ENCODE peak calls at places on chromosomes 13 and 19, in seven cellular contexts. B is mesenchymal stem cell, C is IMR-90, W is H1, A is H9, P is trophoblast cell, J is mesendoderm. F is an unnamed sample.

GRCh38 chr19:57664269-57665127 is 4.2 kb upstream of the ZSCAN4 start:
- DNase-seq in B (peak), C (peak), W (peak), A (peak), P (peak), J (peak), F (peak)

GRCh38 chr19:6736169-6736916 is 1.0 kb downstream of the GPR108 start:
- DNase-seq in B (peak), C (peak), W (peak), A (peak), P (peak), J (peak), F (peak)

GRCh38 chr19:15374796-15375440 is 4.7 kb downstream of the AKAP8 start:
- DNase-seq in B (no peak), C (no peak), W (no peak), A (no peak), P (no peak), J (no peak), F (no peak)

GRCh38 chr19:51702103-51702753 is 9.1 kb downstream of the SPACA6 start:
- DNase-seq in B (peak), C (peak), W (peak), A (peak), P (peak), J (peak), F (no peak)

GRCh38 chr19:23070353-23070781 is 46.5 kb upstream of the ZNF730 start:
- DNase-seq in B (no peak), C (peak), W (peak), A (peak), P (peak), J (peak), F (no peak)

GRCh38 chr13:47457631-47458030 is 543.4 kb downstream of the SUCLA2 start:
- DNase-seq in B (peak), C (peak), W (no peak), A (no peak), P (no peak), J (no peak), F (no peak)

GRCh38 chr13:113924184-113924583 is 49.7 kb downstream of the C13orf46 start:
- DNase-seq in B (no peak), C (no peak), W (no peak), A (no peak), P (no peak), J (no peak), F (no peak)

GRCh38 chr13:42330991-42331390 is 59.0 kb downstream of the AKAP11 start:
- DNase-seq in B (no peak), C (peak), W (no peak), A (no peak), P (no peak), J (no peak), F (no peak)

GRCh38 chr19:13150187-13150918 is at the start of the genes IER2 and STX10:
- DNase-seq in B (peak), C (peak), W (peak), A (peak), P (peak), J (peak), F (peak)

GRCh38 chr19:12866416-12867119 is 14.7 kb downstream of the DNASE2 start:
- DNase-seq in B (no peak), C (no peak), W (peak), A (peak), P (no peak), J (no peak), F (no peak)

GRCh38 chr19:38285567-38285966 is 18.5 kb upstream of the C19orf33 start:
- DNase-seq in B (no peak), C (peak), W (no peak), A (no peak), P (no peak), J (no peak), F (no peak)

GRCh38 chr19:45781282-45782161 is 768 bp downstream of the DMPK start:
- DNase-seq in B (no peak), C (no peak), W (no peak), A (no peak), P (peak), J (no peak), F (no peak)

GRCh38 chr13:79128158-79128557 is 277.9 kb downstream of the RBM26 start:
- DNase-seq in B (peak), C (peak), W (no peak), A (no peak), P (peak), J (no peak), F (no peak)

GRCh38 chr13:32243695-32244094 is 71.5 kb downstream of the ZAR1L start:
- DNase-seq in B (no peak), C (no peak), W (no peak), A (no peak), P (no peak), J (no peak), F (no peak)

GRCh38 chr13:113726961-113727411 is 32.0 kb upstream of the TMEM255B start:
- DNase-seq in B (no peak), C (peak), W (no peak), A (no peak), P (no peak), J (no peak), F (no peak)

GRCh38 chr13:40787062-40787461 is 2.3 kb upstream of the SLC25A15 start:
- DNase-seq in B (peak), C (peak), W (no peak), A (peak), P (peak), J (no peak), F (no peak)

GRCh38 chr13:35781044-35781443 is 304.6 kb upstream of the MAB21L1 start:
- DNase-seq in B (no peak), C (peak), W (no peak), A (no peak), P (no peak), J (no peak), F (no peak)

GRCh38 chr13:39036212-39036611 is 1.7 kb downstream of the PROSER1 start:
- DNase-seq in B (peak), C (peak), W (no peak), A (no peak), P (peak), J (peak), F (no peak)

GRCh38 chr13:27971236-27971645 is 2.1 kb upstream of the CDX2 start:
- DNase-seq in B (no peak), C (no peak), W (peak), A (peak), P (no peak), J (peak), F (no peak)

GRCh38 chr19:12821761-12822160 is 12.6 kb downstream of the RTBDN start:
- DNase-seq in B (no peak), C (no peak), W (no peak), A (no peak), P (no peak), J (no peak), F (no peak)

GRCh38 chr19:41421314-41421713 is 5.9 kb downstream of the B3GNT8 start:
- DNase-seq in B (no peak), C (no peak), W (no peak), A (no peak), P (no peak), J (no peak), F (no peak)

GRCh38 chr13:85816413-85816812 is 17.2 kb upstream of the SLITRK6 start:
- DNase-seq in B (no peak), C (no peak), W (no peak), A (no peak), P (peak), J (peak), F (no peak)

GRCh38 chr19:40467007-40467565 is 285 bp downstream of the SPTBN4 start:
- DNase-seq in B (no peak), C (no peak), W (peak), A (peak), P (peak), J (no peak), F (no peak)

DNA sequence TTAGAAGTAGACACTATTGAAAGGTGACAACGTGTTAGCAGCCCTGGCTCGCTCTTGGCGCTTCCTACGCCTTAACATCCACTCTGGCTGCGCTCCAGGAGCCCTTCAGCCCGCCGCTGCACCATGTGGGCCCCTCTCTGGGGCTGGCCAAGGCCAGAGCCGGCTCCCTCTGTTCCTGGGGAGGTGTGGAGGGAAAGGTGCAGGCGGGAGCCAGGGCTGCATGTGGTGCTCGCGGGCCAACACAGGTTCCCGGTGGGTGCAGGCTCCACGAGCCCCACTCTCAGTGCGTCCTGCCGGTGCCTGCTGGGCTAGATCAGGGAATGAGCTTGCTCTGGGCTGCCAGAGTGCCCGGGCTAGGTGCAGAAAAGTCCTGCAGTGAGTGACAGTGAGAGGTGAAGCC is 1284.3 kb downstream of the OLFM4 start:
- DNase-seq in B (no peak), C (no peak), W (no peak), A (peak), P (no peak), J (no peak), F (no peak)
- H2BK120ac ChIP-seq in B (no peak), C (no peak), W (no peak), A (no peak), P (no peak), J (no peak), F (no peak)

GRCh38 chr19:44609219-44609618 is 4.1 kb upstream of the IGSF23 start:
- DNase-seq in B (peak), C (peak), W (no peak), A (no peak), P (peak), J (no peak), F (no peak)
- H2BK120ac ChIP-seq in B (no peak), C (peak), W (no peak), A (no peak), P (no peak), J (no peak), F (no peak)

GRCh38 chr19:55813906-55814305 is 17.9 kb downstream of the NLRP11 start:
- DNase-seq in B (no peak), C (no peak), W (no peak), A (no peak), P (no peak), J (no peak), F (no peak)

GRCh38 chr19:55811340-55811739 is 20.5 kb downstream of the NLRP11 start:
- DNase-seq in B (no peak), C (no peak), W (no peak), A (no peak), P (no peak), J (no peak), F (no peak)

GRCh38 chr19:55812449-55812848 is 19.4 kb downstream of the NLRP11 start:
- DNase-seq in B (no peak), C (no peak), W (no peak), A (no peak), P (no peak), J (no peak), F (no peak)

DNA sequence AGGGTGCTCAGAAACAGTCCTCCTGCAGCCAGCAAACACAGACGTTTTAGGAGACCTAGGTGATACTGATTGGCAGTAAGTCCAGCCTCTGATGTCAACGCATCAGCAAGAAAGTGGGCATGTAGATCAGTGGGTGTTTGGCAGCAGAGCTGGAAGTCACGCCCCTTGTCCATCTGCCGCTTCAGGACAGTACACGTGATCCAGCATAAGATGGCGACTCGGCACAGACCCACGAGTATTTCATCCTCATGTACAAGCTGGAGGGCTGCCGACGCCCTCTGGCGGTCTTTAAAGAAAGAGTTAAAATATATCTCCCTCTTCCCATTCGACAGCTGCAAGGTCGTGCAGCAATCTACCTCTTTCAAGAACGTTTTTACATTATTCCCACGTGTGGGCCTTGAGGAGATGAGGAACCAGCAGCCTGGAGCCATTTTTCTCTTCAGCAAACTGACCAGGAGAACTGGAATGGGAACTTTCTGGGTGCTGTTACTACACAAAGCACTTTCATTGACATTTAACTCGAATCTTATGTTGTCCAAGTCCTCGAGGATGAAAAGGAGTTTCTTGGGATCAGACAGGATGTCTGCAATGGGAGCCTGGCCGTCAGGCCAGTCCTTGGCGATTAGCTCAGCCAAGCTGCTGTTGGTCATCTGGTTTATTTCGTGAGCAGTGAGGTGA is 22.3 kb downstream of the NLRP11 start:
- DNase-seq in B (no peak), C (peak), W (peak), A (peak), P (peak), J (peak), F (no peak)
- H2BK120ac ChIP-seq in B (no peak), C (no peak), W (no peak), A (no peak), P (no peak), J (no peak), F (no peak)

DNA sequence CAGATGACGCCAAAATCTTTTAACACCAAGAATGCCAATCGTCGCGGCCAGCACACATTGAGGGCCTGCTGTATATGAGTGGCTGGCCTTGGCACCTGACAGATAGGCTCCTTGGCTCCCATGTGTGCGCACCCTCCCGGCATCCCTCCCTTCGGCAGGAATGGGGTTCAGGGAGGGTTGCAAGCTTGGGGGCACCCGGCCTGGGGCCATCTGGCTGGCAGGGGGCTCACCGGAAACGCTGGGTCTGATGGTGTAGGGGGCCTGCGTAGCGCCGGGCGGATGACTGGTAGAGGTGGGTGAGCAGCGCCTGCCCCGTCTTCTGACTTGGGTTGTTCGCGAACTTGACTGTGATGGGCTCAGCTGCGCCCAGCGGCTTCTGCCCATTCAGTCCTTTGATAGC is 22.4 kb downstream of the PRKCSH start:
- DNase-seq in B (no peak), C (no peak), W (no peak), A (no peak), P (no peak), J (no peak), F (no peak)
- H2BK120ac ChIP-seq in B (no peak), C (no peak), W (no peak), A (no peak), P (no peak), J (no peak), F (peak)

GRCh38 chr13:96982672-96983071 is 11.6 kb downstream of the OXGR1 start:
- DNase-seq in B (no peak), C (no peak), W (no peak), A (no peak), P (peak), J (no peak), F (no peak)
- H2BK120ac ChIP-seq in B (no peak), C (no peak), W (no peak), A (no peak), P (no peak), J (no peak), F (no peak)

GRCh38 chr13:70622785-70623184 is 514.5 kb upstream of the KLHL1 start:
- DNase-seq in B (no peak), C (no peak), W (no peak), A (no peak), P (peak), J (no peak), F (no peak)

DNA sequence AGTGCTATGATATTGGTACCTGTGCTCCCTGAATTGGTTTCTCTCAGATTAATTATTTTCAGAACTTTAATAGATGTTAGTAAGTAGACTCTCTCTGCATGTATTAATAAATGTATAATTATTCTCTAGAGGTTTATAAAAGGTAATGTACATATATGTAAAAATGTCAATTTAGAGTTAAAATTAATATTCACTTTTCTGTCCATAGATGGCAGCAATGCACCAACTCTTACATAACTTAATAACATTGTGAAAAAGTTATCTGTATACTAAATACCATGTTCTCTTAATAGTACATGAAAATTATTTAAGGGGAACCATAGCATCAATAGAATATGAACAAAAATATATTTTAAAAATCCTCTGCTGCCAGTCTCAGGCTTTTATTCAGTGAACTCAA is 515.0 kb upstream of the KLHL1 start:
- DNase-seq in B (peak), C (peak), W (no peak), A (no peak), P (peak), J (no peak), F (no peak)
- H2BK120ac ChIP-seq in B (no peak), C (no peak), W (no peak), A (no peak), P (no peak), J (no peak), F (no peak)